ENCODE peak calls at places on chromosome 14, in six cellular contexts. E is lung, J is osteoblast, O is ovary, Y is tibial artery, R is brain microvascular endothelial cell. P is an unnamed sample.

GRCh38 chr14:95545769-95546168 is 10.9 kb downstream of the GLRX5 start:
- DNase-seq in E (no peak), J (peak), O (no peak), Y (no peak), R (peak), P (peak)

GRCh38 chr14:92970233-92970625 is 47.3 kb downstream of the CHGA start:
- DNase-seq in E (no peak), J (peak), O (no peak), Y (no peak), R (no peak), P (no peak)

GRCh38 chr14:74705607-74706006 is 7.3 kb downstream of the AREL1 start:
- DNase-seq in E (no peak), J (no peak), O (no peak), Y (no peak), R (no peak), P (no peak)

GRCh38 chr14:81946808-81947798 is 413.4 kb upstream of the SEL1L start:
- DNase-seq in E (no peak), J (no peak), O (no peak), Y (no peak), R (no peak), P (no peak)

GRCh38 chr14:23151342-23151741 is 32.1 kb downstream of the SLC7A8 start:
- DNase-seq in E (no peak), J (no peak), O (no peak), Y (no peak), R (no peak), P (no peak)

GRCh38 chr14:44820230-44820964 is 141.3 kb downstream of the KLHL28 start:
- DNase-seq in E (no peak), J (no peak), O (no peak), Y (no peak), R (no peak), P (no peak)

GRCh38 chr14:34843011-34843554 is 32.1 kb downstream of the BAZ1A start:
- DNase-seq in E (no peak), J (peak), O (no peak), Y (no peak), R (peak), P (peak)

GRCh38 chr14:90409209-90409730 is 12.4 kb downstream of the CALM1 start:
- DNase-seq in E (no peak), J (peak), O (peak), Y (peak), R (peak), P (peak)

GRCh38 chr14:97212399-97212798 is 415.2 kb downstream of the VRK1 start:
- DNase-seq in E (no peak), J (no peak), O (no peak), Y (no peak), R (no peak), P (no peak)

GRCh38 chr14:73173092-73173735 is 36.9 kb downstream of the PSEN1 start:
- DNase-seq in E (no peak), J (no peak), O (no peak), Y (no peak), R (peak), P (peak)

GRCh38 chr14:35985504-35986218 is 159.5 kb downstream of the BRMS1L start:
- DNase-seq in E (no peak), J (no peak), O (no peak), Y (no peak), R (no peak), P (no peak)
- H3K27ac ChIP-seq in E (no peak), J (no peak), O (no peak), Y (no peak), R (no peak), P (no peak)

DNA sequence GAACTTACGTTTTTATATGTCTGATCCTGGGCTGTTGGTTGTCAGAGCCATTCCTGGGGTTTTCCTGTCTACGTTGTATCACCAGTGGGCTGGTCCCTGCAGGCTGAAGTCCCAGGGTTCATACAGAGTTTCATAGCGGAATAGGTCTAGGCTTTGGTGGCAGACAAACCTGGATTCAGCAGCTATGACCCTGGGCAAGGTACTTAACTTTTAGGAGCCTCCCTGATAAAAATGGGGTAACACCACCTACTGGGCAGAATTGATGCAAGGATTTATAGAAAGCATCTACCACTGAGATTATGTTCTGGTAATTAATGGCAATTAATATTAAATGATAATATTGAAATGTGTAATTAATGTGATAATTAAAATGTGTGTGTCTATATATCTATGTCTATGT is 141.2 kb downstream of the SYNE2 start:
- DNase-seq in E (no peak), J (no peak), O (no peak), Y (no peak), R (peak), P (peak)
- TF ChIP-seq CTCF in E (no peak), J (peak), O (no peak), Y (peak), R (peak), P (peak)

GRCh38 chr14:51862171-51862838 is 1.9 kb downstream of the GNG2 start:
- DNase-seq in E (no peak), J (no peak), O (no peak), Y (no peak), R (no peak), P (no peak)
- H3K27ac ChIP-seq in E (no peak), J (no peak), O (no peak), Y (no peak), R (no peak), P (no peak)

DNA sequence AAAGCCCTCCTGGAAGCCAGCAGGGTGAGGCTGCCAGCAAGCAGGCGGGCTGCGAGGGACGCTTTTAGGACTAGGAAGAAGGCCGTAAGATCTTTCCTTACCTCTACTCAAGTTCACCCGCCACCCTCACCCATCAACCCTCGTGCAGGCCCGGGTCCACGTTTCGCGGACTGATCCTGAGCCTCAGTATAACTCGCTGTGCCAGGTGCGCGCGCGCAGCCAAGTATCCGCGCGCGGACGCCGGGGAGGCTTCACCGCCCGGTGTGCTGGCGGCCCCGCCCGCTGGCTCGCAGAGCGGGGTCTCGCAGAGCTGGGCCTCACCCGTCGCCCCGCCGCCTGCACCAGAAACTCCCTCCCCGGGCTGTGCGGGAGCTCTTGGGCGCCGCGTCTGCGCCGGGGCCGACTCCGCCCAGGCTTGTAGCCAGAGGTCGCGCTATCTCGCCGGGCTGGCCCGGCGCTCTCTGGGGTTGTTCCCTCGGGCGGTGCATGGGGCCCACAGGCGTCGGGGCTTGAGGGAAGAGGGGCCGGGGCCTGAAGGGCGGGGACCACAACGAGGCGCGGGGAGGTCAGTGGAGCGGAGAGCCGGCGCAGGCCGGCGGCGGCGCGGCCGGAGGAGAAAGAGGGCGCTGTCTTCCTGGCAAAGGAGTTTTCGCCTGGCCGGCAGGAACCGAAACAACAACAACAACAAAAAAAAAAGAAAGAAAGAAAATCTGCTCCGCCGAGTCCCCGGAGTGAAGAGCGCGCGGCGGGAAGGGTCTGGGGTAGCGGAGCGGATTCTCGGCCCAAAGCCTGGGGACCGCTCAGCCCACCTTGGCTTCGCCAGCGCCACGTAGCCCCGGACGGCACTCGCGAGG is 7.7 kb upstream of the SIX1 start:
- DNase-seq in E (no peak), J (peak), O (peak), Y (no peak), R (no peak), P (peak)
- TF ChIP-seq CTCF in E (no peak), J (peak), O (no peak), Y (no peak), R (peak), P (peak)